ENCODE peak calls at places on chromosomes 5 and 9, in five cellular contexts. O is adipocyte, M is NCI-H1436, V is NCI-H510A treated with DMSO at 0.1 percent for 48 hours, Q is lung. F is an unnamed sample.

GRCh38 chr5:39200081-39200480 is 19.3 kb downstream of the FYB1 start:
- DNase-seq in O (no peak), M (no peak), V (no peak), Q (no peak), F (no peak)

GRCh38 chr5:39980056-39980455 is 555.3 kb upstream of the DAB2 start:
- DNase-seq in O (no peak), M (no peak), V (no peak), Q (no peak), F (no peak)

GRCh38 chr5:17309462-17309861 is 92.0 kb downstream of the BASP1 start:
- DNase-seq in O (no peak), M (no peak), V (no peak), Q (no peak), F (no peak)

GRCh38 chr9:3553076-3553765 is 27.4 kb upstream of the RFX3 start:
- DNase-seq in O (no peak), M (no peak), V (no peak), Q (no peak), F (no peak)

GRCh38 chr5:151384106-151384505 is 36.7 kb upstream of the SLC36A2 start:
- DNase-seq in O (no peak), M (no peak), V (no peak), Q (no peak), F (no peak)

GRCh38 chr5:96718635-96719077 is 56.5 kb downstream of the CAST start:
- DNase-seq in O (no peak), M (no peak), V (peak; percentile 38), Q (peak; percentile 85), F (no peak)

GRCh38 chr9:129336601-129337286 is 158.7 kb upstream of the IER5L start:
- DNase-seq in O (peak; percentile 77), M (no peak), V (no peak), Q (peak; percentile 40), F (no peak)

GRCh38 chr5:135129307-135129706 is 95.3 kb upstream of the PITX1 start:
- DNase-seq in O (no peak), M (no peak), V (no peak), Q (no peak), F (no peak)

GRCh38 chr9:130860458-130861316 is 25.6 kb downstream of the ABL1 start:
- DNase-seq in O (peak; percentile 96), M (no peak), V (no peak), Q (peak; percentile 78), F (no peak)

F was measured in CD14-positive monocyte.